ENCODE peak calls at places on chromosomes 2 and 18, in four cellular contexts. A is cardiac muscle cell; T is NCI-H2081; U is activated T-helper 1 cell treated with anti-CD3 and anti-CD28 coated beads, Interleukin-12 subunit alpha, Interleukin-12 subunit beta, Interleukin-2, Interleukin-4 antibody, amounts not matched to agents 30 ng/mL and 10 ng/mL and 1 ng/mL, durations not matched to agents 14 hours and 24 hours and 36 hours. P is an unnamed sample.
A peak's percentile ranks its signal among the peaks of the same experiment; 100 is the strongest.

GRCh38 chr2:96869824-96870630 is at the start of gene SEMA4C:
- DNase-seq in T (peak; percentile 39), U (peak; percentile 48), A (peak; percentile 81), P (peak; percentile 56)

GRCh38 chr18:77108001-77108692 is 24.4 kb downstream of the MBP start:
- DNase-seq in T (no peak), A (no peak), U (no peak), P (peak; percentile 84)

GRCh38 chr2:45006041-45006941 is 3.0 kb downstream of the SIX2 start:
- DNase-seq in A (no peak), U (no peak), T (no peak), P (no peak)

GRCh38 chr2:174971868-174972781 is 33.1 kb downstream of the CHN1 start:
- DNase-seq in T (peak; percentile 29), A (no peak), U (no peak), P (no peak)

GRCh38 chr2:229634574-229635185 is 79.7 kb downstream of the DNER start:
- DNase-seq in T (no peak), U (no peak), A (no peak), P (no peak)

GRCh38 chr2:20539133-20539719 is 92.4 kb downstream of the RHOB start:
- DNase-seq in T (no peak), A (no peak), U (no peak), P (no peak)

GRCh38 chr2:83370419-83370762 is 1088.7 kb downstream of the SUCLG1 start:
- DNase-seq in T (no peak), U (no peak), A (no peak), P (no peak)

GRCh38 chr2:95054016-95054415 is 28.5 kb downstream of the MAL start:
- DNase-seq in T (no peak), U (no peak), A (no peak), P (no peak)